ENCODE peak calls at places on chromosomes 12 and 14, in four cellular contexts. I is GM23248, U is HCT116, Y is PC-9. N is an unnamed sample. For H3K9me3, the result is how much of the 10 kb centered on the place peaks cover.

GRCh38 chr12:130709151-130710000 is 6.7 kb downstream of the RIMBP2 start:
- DNase-seq in I (no peak), Y (no peak), U (no peak), N (no peak)

GRCh38 chr12:1934831-1935230 is 16.4 kb upstream of the CACNA2D4 start:
- DNase-seq in U (no peak), Y (no peak), I (no peak), N (no peak)

GRCh38 chr12:77407951-77408350 is 342.6 kb upstream of the E2F7 start:
- DNase-seq in I (peak), Y (no peak), U (no peak), N (no peak)

GRCh38 chr14:23437142-23438129 is 2.0 kb upstream of the MYH7 start:
- DNase-seq in U (no peak), I (no peak), Y (no peak), N (no peak)

GRCh38 chr12:120640840-120641833 is 711 bp downstream of the CABP1 start:
- DNase-seq in U (no peak), I (peak), Y (peak), N (no peak)

GRCh38 chr12:8629486-8630033 is 16.9 kb upstream of the AICDA start:
- DNase-seq in I (peak), Y (no peak), U (no peak), N (no peak)

GRCh38 chr12:57367121-57367520 is 63.7 kb downstream of the R3HDM2 start:
- DNase-seq in U (no peak), I (no peak), Y (no peak), N (no peak)

GRCh38 chr12:86283607-86284006 is 27.4 kb upstream of the MGAT4C start:
- DNase-seq in I (no peak), Y (no peak), U (no peak), N (no peak)

GRCh38 chr14:98244162-98244948 is 1027.6 kb downstream of the BCL11B start:
- DNase-seq in Y (no peak), I (no peak), U (no peak), N (no peak)

DNA sequence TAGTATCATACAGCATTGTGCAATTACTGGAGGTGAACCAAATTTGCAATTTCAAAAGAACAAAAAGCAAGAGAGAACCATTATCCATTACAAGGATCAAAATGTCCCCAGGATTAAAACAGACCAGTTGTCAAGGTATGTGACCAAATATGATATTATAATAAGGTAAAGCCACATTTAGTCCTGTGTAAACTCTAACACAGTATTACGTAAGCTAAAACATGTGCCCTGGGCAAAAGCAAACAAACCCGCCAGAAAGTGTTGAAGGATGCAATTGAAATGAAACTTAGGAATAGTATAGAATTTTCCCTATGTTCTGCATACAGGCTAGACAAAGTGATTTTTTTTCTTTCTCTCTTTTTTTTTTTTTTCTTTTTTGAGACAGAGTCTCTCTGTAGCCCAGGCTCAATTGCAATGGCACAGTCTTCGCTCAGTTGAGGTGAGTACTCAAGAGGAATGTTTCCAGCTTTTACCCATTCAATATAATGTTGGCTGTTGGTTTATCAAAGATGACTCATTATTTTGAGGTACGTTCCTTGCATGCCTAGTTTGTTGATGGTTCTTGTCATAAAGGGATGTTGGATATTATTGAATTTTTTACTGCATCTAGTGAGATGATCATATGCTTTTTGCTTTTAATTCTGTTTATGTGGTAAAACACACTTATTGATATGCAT is 137.1 kb upstream of the FOXG1 start:
- DNase-seq in I (no peak), U (no peak), Y (no peak), N (no peak)
- H3K9me3 ChIP-seq in I (under half), U (under half), Y (under half), N (under half)

DNA sequence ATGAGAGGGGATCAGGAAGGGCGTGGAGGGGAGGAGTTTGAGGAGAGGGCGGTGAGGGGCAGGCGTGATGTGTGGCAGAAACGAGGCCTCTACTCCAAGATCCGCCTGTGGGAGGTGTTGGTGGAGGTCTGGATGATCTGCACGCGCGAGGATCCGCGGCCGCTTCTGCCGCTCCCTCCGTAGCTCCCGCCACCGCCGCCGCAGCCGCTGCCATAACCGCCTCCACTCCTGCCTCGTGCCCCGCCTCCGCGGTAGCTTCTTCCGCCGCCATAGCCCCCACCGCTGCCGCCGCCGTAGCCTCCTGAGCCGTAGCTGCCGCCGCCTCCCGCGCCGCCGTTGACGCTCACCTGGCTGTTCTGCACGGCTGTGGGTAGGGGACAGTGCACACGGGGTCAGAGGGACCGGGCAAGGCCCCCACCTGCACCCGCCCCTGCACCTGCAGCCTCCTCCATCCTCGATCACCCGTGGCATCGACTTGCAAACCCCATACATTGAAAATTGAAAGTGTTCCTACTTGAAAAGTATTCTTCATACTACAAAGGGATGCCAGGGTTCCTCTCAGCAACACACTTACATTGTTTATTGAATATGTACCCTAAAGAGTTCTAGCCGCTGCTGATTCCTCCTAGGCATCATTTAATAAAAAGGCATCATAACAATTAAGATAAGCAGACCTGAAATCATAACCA is 11.0 kb upstream of the KRT1 start:
- DNase-seq in I (peak), U (no peak), Y (no peak), N (no peak)
- TF ChIP-seq EZH2 in I (no peak), U (no peak), Y (no peak), N (peak)

GRCh38 chr12:34405286-34406227 is 383.3 kb downstream of the ALG10 start:
- DNase-seq in I (no peak), Y (peak), U (no peak), N (no peak)
- H3K9me3 ChIP-seq in I (under half), Y (under half), U (under half), N (under half)

GRCh38 chr14:104932676-104933631 is 8.3 kb downstream of the PLD4 start:
- DNase-seq in Y (peak), U (peak), I (peak), N (no peak)

GRCh38 chr14:104931323-104931770 is 6.7 kb downstream of the PLD4 start:
- DNase-seq in U (no peak), I (no peak), Y (no peak), N (no peak)

GRCh38 chr14:104930526-104931322 is 6.0 kb downstream of the PLD4 start:
- DNase-seq in I (no peak), U (no peak), Y (no peak), N (no peak)

GRCh38 chr14:104933721-104934379 is 9.2 kb downstream of the PLD4 start:
- DNase-seq in I (no peak), Y (no peak), U (no peak), N (no peak)

GRCh38 chr14:104931771-104932675 is 7.3 kb downstream of the PLD4 start:
- DNase-seq in I (no peak), Y (no peak), U (no peak), N (no peak)
- TF ChIP-seq EZH2 in I (no peak), Y (no peak), U (no peak), N (no peak)

GRCh38 chr14:72758420-72758819 is 135.5 kb downstream of the DPF3 start:
- DNase-seq in Y (no peak), I (no peak), U (no peak), N (no peak)

GRCh38 chr14:72755766-72756165 is 138.1 kb downstream of the DPF3 start:
- DNase-seq in U (no peak), I (no peak), Y (no peak), N (no peak)

GRCh38 chr14:72759670-72760069 is 134.2 kb downstream of the DPF3 start:
- DNase-seq in I (no peak), Y (no peak), U (no peak), N (no peak)

GRCh38 chr14:72756967-72757366 is 136.9 kb downstream of the DPF3 start:
- DNase-seq in Y (no peak), I (no peak), U (no peak), N (no peak)

DNA sequence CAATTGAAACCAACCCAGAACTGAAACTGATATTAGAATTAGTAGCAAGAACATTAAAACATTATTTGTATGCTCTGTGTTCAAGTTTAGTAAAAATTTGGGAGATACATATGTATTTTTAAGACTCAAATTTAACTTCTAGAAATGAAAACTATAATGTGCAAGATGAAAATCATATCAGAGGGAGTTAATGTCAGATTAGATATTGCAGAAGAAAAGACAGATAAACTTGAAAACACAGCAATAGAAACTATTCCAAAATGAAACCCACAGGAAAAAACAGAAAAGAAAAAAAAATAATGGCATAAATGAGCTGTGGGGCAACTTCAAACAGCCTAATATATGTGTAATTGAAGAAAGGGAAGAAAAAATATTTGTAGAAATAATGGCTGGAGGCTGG is 134.9 kb downstream of the DPF3 start:
- DNase-seq in I (no peak), Y (no peak), U (no peak), N (no peak)
- H3K9me3 ChIP-seq in I (under half), Y (under half), U (under half), N (under half)

GRCh38 chr14:105525326-105525725 is 1.1 kb upstream of the TMEM121 start:
- DNase-seq in Y (no peak), I (no peak), U (no peak), N (no peak)

GRCh38 chr14:105527381-105528196 is 1.2 kb downstream of the TMEM121 start:
- DNase-seq in U (no peak), Y (no peak), I (no peak), N (no peak)

GRCh38 chr14:105528197-105528858 is 1.9 kb downstream of the TMEM121 start:
- DNase-seq in Y (peak), U (no peak), I (peak), N (no peak)

GRCh38 chr14:105526781-105527380 is 498 bp downstream of the TMEM121 start:
- DNase-seq in U (no peak), I (peak), Y (no peak), N (no peak)

DNA sequence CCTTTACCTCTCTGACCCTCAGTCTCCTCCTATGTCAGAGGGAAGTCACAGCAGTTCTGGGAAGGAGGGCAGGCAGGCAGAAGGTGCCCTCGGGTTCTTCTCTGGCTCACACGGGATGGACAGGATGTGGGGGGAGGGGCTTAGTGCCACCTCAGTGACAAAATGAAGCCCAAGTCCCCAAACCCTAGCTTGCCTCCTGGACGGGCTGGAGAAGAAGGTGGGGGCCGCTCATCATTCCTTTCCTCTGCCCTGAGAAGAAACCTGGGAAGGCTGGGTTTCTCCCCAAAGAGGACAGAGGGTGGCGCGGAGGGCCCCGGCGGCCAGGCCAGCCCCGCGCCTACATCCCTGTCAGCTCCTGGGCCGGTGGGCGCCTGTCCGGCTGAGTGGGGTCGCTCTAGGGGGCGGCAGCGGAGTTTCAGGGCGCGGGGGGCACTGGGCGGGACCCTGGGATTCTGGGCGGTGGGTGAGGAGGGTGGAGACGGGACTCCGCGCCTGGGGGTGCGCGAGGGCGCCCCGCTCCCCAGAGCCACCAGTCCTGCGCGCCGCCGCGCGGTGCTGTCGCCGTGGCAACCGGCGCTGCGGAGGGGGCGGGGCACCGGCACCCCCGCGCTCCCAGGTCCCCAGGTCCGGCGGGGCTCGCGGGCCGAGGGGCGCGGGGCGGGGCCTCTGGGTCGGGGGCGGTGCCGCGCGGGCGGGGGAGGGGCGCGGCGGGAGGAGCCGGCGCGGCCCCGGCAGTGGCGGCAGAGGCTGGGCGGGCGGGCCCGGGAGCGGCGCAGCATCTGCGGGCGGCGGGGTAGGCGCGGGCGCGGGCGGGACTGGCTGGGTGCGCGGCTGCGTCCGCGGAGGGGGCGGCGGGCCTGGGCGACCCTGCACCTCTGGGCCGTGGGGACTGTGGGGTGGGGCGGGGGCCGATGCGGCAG is at the start of gene TMEM121:
- DNase-seq in U (no peak), I (peak), Y (peak), N (no peak)
- TF ChIP-seq EZH2 in U (no peak), I (no peak), Y (no peak), N (peak)

DNA sequence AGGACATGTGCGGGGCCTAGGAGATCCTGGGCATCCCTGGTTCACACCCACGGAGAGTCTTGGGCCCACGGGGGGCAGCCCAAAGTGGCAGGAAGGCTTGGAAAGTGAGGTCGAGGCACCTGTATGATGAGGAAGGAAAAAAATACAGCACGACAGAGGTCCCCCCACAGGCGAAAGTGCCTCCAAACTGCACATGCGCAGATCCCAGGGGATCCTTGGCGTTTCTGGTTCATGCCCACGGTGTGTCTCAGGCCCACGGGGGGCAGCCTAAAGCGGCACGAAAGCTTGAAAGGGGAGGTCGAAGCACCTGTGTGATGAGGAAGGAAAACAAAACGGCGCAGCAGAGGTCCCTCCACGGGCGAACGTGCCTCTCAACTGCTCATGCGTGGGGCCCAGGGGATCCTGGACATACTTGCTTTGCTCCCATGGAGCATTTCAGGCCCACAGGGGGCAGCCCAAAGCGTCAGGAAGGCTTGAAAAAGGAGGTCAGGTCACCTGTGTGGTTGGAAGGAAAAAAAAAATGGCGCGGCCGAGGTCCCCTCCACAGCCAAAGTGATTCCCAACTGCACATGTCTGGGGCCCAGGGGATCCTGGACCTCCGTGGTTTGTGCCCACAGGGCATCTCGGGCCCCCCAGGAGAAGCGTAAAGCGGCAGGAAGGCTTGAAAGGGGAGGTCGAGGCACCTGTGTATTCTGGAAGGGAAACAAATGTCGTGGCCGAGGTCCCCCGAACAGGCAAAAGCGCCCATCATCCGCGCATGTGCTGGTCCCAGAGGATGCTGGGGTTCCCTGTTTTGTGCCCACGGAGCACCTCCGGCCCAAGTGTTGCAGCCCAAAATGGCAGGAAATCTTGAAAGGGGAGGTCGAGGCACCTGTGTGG is 582.6 kb downstream of the ALG10 start:
- DNase-seq in I (no peak), U (no peak), Y (no peak), N (no peak)
- H3K9me3 ChIP-seq in I (under half), U (under half), Y (under half), N (under half)

GRCh38 chr12:53980448-53981388 is 4.2 kb upstream of the HOXC10 start:
- DNase-seq in I (no peak), U (no peak), Y (no peak), N (no peak)

GRCh38 chr12:53984901-53985357 is at the start of gene HOXC10:
- DNase-seq in Y (peak), I (peak), U (peak), N (no peak)

GRCh38 chr12:53983580-53984572 is 1.1 kb upstream of the HOXC10 start:
- DNase-seq in Y (no peak), I (no peak), U (no peak), N (no peak)

GRCh38 chr12:53982616-53983579 is 2.0 kb upstream of the HOXC10 start:
- DNase-seq in I (no peak), U (no peak), Y (no peak), N (no peak)

GRCh38 chr12:53981652-53982565 is 3.0 kb upstream of the HOXC10 start:
- DNase-seq in I (no peak), U (no peak), Y (no peak), N (no peak)
- TF ChIP-seq EZH2 in I (no peak), U (no peak), Y (no peak), N (no peak)

DNA sequence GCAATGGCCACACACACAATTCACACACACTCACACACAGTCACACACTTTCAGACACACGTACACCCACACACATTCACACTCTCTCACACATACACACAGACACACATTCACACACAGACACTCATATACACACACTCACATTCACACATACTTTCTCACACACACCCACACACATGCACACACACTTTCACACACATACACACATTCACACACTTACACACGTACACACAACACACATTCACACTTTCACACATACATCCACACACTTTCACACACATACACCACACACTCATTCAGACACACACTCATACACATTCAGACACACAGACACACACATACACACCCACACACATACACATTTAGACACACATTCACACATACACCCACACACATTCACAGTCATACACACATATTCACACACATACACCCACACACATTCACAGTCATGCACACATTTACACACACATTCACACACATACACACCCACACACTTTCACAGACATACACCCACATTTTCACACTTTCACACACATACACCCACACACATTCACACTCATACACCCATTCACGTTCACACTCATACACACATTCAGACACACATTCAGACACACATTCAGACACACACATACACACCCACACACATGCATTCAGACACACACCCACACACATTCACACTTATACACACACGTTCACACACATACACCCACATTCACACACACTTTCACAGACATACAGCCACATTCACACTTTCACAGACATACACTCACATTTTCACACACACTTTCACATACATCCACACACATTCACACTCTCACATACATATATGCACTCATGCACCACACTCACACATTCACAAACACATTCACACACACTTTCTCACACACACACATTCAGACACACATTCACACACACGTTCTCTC is 52.6 kb upstream of the C14orf180 start:
- DNase-seq in Y (no peak), I (no peak), U (no peak), N (no peak)
- H3K9me3 ChIP-seq in Y (under half), I (under half), U (under half), N (under half)